ENCODE peak calls at places on chromosome 17, in four cellular contexts. Y is mammary epithelial cell, T is fibroblast of lung, W is K562. L is an unnamed sample.

GRCh38 chr17:45432405-45433113 is at the start of gene ARHGAP27:
- DNase-seq in Y (peak; percentile 39), W (no peak), T (peak; percentile 7), L (no peak)

GRCh38 chr17:61997649-61998048 is 67.4 kb downstream of the MED13 start:
- DNase-seq in W (no peak), Y (peak; percentile 55), T (peak; percentile 73), L (peak; percentile 62)

GRCh38 chr17:39099686-39100293 is 51.6 kb downstream of the PLXDC1 start:
- DNase-seq in W (no peak), T (peak; percentile 67), Y (no peak), L (peak; percentile 62)

GRCh38 chr17:44960654-44961053 is 7.4 kb downstream of the C1QL1 start:
- DNase-seq in Y (no peak), T (no peak), W (no peak), L (no peak)

GRCh38 chr17:73544333-73544732 is 99.9 kb downstream of the SDK2 start:
- DNase-seq in Y (no peak), W (no peak), T (no peak), L (no peak)

GRCh38 chr17:14268264-14268663 is 31.6 kb upstream of the CDRT15 start:
- DNase-seq in Y (no peak), T (no peak), W (no peak), L (no peak)

GRCh38 chr17:82450357-82451106 is at the start of gene CYBC1:
- DNase-seq in W (peak; percentile 92), Y (peak; percentile 84), T (peak; percentile 91), L (peak; percentile 80)

GRCh38 chr17:60750645-60751044 is 73.0 kb downstream of the BCAS3 start:
- DNase-seq in Y (no peak), W (no peak), T (no peak), L (no peak)

GRCh38 chr17:20908373-20909273 is 134.2 kb downstream of the USP22 start:
- DNase-seq in T (peak; percentile 72), W (peak; percentile 91), Y (peak; percentile 70), L (peak; percentile 52)

GRCh38 chr17:8618825-8619224 is 11.7 kb downstream of the MYH10 start:
- DNase-seq in W (no peak), T (peak; percentile 59), Y (no peak), L (no peak)

GRCh38 chr17:37286430-37286829 is 89.4 kb upstream of the C17orf78 start:
- DNase-seq in T (no peak), Y (no peak), W (peak; percentile 32), L (no peak)

GRCh38 chr17:37280841-37281240 is 94.9 kb upstream of the C17orf78 start:
- DNase-seq in T (peak; percentile 47), W (no peak), Y (peak; percentile 58), L (peak; percentile 39)

GRCh38 chr17:37278247-37278894 is 97.4 kb upstream of the C17orf78 start:
- DNase-seq in T (no peak), W (no peak), Y (no peak), L (no peak)

GRCh38 chr17:37284198-37284597 is 91.6 kb upstream of the C17orf78 start:
- DNase-seq in Y (no peak), T (peak; percentile 7), W (no peak), L (no peak)

GRCh38 chr17:37283414-37283961 is 92.3 kb upstream of the C17orf78 start:
- DNase-seq in T (peak; percentile 60), W (no peak), Y (no peak), L (peak; percentile 55)
- H3K27me3 ChIP-seq in T (no peaks in the 10 kb centered on the region), W (no peaks in the 10 kb centered on the region), Y (no peaks in the 10 kb centered on the region), L (no peaks in the 10 kb centered on the region)

DNA sequence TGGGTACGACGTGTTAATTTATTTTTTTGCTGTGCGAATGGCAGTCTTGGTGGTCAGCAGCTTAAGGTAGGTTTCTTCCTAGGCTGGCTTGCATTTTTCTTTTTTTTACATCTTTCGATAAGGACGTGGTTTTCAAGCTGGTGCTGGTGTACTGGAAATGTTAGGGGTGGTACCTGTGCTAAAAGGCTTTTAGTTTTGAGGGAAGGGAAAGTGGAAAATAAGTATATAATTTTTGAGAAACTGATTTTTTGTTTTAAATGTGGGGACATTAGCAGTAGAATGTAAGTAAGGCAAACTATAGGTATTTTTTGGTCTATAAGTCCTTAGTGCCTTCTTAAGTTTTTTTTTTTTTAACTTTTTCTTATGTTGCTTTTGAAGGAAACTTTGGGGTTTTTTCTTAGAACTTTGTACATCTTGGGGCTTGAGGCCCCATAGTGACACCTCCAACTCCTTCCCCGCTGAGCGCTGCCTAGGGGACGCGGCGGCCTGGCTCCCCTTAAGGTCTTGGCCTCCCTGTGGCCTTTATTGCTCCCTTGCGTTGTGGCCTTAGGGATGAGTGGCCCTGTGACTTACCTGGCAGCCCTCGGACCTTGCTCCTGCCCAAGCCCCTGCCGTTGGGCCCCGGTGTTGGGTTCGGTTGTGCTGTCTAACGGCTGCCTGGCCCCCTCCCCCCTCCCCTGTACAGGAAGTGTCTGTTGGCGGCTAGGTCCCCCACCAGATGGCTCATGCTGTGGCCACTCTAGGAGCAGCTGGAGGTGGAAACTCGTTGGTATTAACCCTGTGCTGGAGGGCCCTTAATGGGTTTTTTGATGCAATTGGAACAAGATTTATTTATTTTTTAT is 88.0 kb upstream of the RPRML start:
- DNase-seq in Y (peak; percentile 82), W (peak; percentile 96), T (peak; percentile 92), L (peak; percentile 88)
- H2AFZ ChIP-seq in Y (peak overlapping the region; percentile 99), W (peak overlapping the region; percentile 91), T (peak overlapping the region; percentile 90), L (peak overlapping the region; percentile 98)

GRCh38 chr17:40340880-40341807 is 23.4 kb downstream of the GJD3 start:
- DNase-seq in Y (peak; percentile 52), T (peak; percentile 81), W (peak; percentile 85), L (peak; percentile 75)
- TF ChIP-seq CTCF in Y (no peak), T (no peak), W (peak; percentile 43), L (no peak)

GRCh38 chr17:48592097-48592496 is 1.5 kb downstream of the HOXB5 start:
- DNase-seq in T (peak; percentile 64), Y (no peak), W (no peak), L (peak; percentile 41)
- H3K27me3 ChIP-seq in T (no peaks in the 10 kb centered on the region), Y (peaks cover 2% of the 10 kb centered on the region), W (no peaks in the 10 kb centered on the region), L (peaks cover 79% of the 10 kb centered on the region)

GRCh38 chr17:63955232-63955631 is 17.5 kb downstream of the SCN4A start:
- DNase-seq in Y (no peak), T (no peak), W (no peak), L (no peak)
- H2AFZ ChIP-seq in Y (no peak overlapping the region), T (no peak overlapping the region), W (no peak overlapping the region), L (no peak overlapping the region)

DNA sequence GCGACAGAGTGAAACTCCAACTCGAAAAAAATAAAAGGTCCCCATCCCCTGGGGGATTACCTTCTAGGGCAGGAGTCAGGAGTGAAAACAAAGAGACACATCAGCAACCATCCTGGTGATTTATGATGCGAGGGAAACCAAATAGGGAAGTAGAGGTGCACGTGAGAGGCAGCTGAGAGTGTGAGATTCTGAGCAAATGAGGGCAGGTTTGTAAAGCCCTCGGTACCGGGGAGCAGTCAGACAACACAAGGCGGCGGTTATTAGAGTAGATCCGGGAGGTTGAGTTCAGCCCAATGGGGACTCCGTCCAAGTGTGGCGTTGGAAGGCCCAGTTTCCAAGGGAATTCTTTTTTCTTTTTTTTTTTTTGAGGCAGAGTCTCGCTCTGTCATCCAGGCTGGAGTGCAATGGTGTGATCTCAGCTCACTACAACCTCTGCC is 7.4 kb upstream of the ARMC7 start:
- DNase-seq in W (no peak), T (no peak), Y (no peak), L (no peak)
- TF ChIP-seq CTCF in W (no peak), T (no peak), Y (no peak), L (no peak)

GRCh38 chr17:74840989-74841666 is 18.6 kb downstream of the GRIN2C start:
- DNase-seq in Y (peak; percentile 19), W (peak; percentile 37), T (peak; percentile 27), L (no peak)
- H3K27me3 ChIP-seq in Y (no peaks in the 10 kb centered on the region), W (no peaks in the 10 kb centered on the region), T (no peaks in the 10 kb centered on the region), L (peaks cover 3% of the 10 kb centered on the region)

GRCh38 chr17:42920922-42921321 is 20.3 kb downstream of the G6PC1 start:
- DNase-seq in T (no peak), Y (no peak), W (no peak), L (no peak)
- H2AFZ ChIP-seq in T (no peak overlapping the region), Y (no peak overlapping the region), W (no peak overlapping the region), L (no peak overlapping the region)

GRCh38 chr17:42163113-42163512 is 8.3 kb upstream of the RAB5C start:
- DNase-seq in Y (no peak), W (peak; percentile 68), T (no peak), L (no peak)
- TF ChIP-seq CTCF in Y (peak; percentile 38), W (peak; percentile 77), T (peak; percentile 19), L (peak; percentile 17)

DNA sequence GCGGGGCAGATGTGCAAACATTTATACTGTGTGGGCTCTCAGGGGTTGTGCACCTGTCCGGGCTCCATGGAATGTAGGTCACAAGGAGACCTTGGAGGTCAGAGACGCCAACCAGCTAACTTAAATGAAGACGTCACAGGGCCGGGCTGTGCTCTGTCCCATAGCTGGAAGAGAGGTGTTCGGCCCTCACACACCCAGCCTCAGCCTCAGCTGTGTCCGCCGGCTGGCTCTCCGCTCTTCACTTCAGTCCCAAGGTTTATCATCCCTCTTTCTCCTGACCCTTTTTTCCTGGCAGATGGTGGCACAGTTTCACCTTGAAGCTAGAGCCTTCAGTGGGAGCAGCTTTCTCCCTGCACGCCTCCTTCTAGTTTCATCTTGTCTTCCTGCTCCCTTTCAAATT is 6.0 kb upstream of the RBFOX3 start:
- DNase-seq in T (no peak), W (no peak), Y (no peak), L (no peak)
- H3K27me3 ChIP-seq in T (no peaks in the 10 kb centered on the region), W (peaks cover 86% of the 10 kb centered on the region), Y (no peaks in the 10 kb centered on the region), L (peaks cover 26% of the 10 kb centered on the region)

L was measured in astrocyte.